ENCODE peak calls at places on chromosome 3, in eight cellular contexts. Q is neural crest cell, I is LNCaP clone FGC, X is astrocyte, T is AG10803, D is H9, M is WTC11, N is upper lobe of right lung. V is an unnamed sample.

GRCh38 chr3:144590854-144591253 is 619.2 kb downstream of the DIPK2A start:
- DNase-seq in Q (no peak), I (no peak), X (peak), T (peak), D (no peak), M (no peak), N (no peak), V (no peak)

GRCh38 chr3:11367116-11367781 is 95.1 kb downstream of the ATG7 start:
- DNase-seq in Q (peak), I (peak), X (no peak), T (peak), D (no peak), M (no peak), N (no peak), V (no peak)

GRCh38 chr3:186624598-186624997 is 11.7 kb downstream of the AHSG start:
- DNase-seq in Q (no peak), I (no peak), X (no peak), T (no peak), D (no peak), M (no peak), N (no peak), V (no peak)

GRCh38 chr3:18440053-18440768 is 15.1 kb upstream of the SATB1 start:
- DNase-seq in Q (no peak), I (no peak), X (peak), T (peak), D (no peak), M (no peak), N (no peak), V (no peak)

GRCh38 chr3:84893211-84893610 is 65.6 kb upstream of the CADM2 start:
- DNase-seq in Q (no peak), I (peak), X (no peak), T (no peak), D (no peak), M (no peak), N (no peak), V (no peak)

GRCh38 chr3:30319713-30320112 is 286.7 kb upstream of the TGFBR2 start:
- DNase-seq in Q (peak), I (peak), X (no peak), T (peak), D (peak), M (peak), N (no peak), V (no peak)

GRCh38 chr3:87145553-87145952 is 81.6 kb upstream of the CHMP2B start:
- DNase-seq in Q (no peak), I (no peak), X (no peak), T (peak), D (peak), M (peak), N (no peak), V (peak)

GRCh38 chr3:99638244-99638948 is at the start of gene COL8A1:
- DNase-seq in Q (no peak), I (no peak), X (peak), T (peak), D (peak), M (peak), N (peak), V (peak)

GRCh38 chr3:30683769-30684168 is 77.4 kb downstream of the TGFBR2 start:
- DNase-seq in Q (no peak), I (no peak), X (no peak), T (no peak), D (no peak), M (no peak), N (no peak), V (no peak)

GRCh38 chr3:38835939-38836338 is 19.9 kb upstream of the SCN10A start:
- DNase-seq in Q (no peak), I (no peak), X (no peak), T (no peak), D (no peak), M (no peak), N (no peak), V (no peak)

GRCh38 chr3:11770105-11770476 is 76.6 kb downstream of the TAMM41 start:
- DNase-seq in Q (no peak), I (no peak), X (no peak), T (no peak), D (no peak), M (peak), N (no peak), V (no peak)

GRCh38 chr3:165455360-165455759 is 259.2 kb upstream of the SLITRK3 start:
- DNase-seq in Q (no peak), I (no peak), X (no peak), T (no peak), D (no peak), M (no peak), N (no peak), V (no peak)

GRCh38 chr3:10653241-10653640 is 147.9 kb upstream of the ATP2B2 start:
- DNase-seq in Q (no peak), I (no peak), X (no peak), T (no peak), D (no peak), M (no peak), N (no peak), V (no peak)

GRCh38 chr3:63977893-63978292 is 45.4 kb downstream of the PSMD6 start:
- DNase-seq in Q (no peak), I (no peak), X (no peak), T (no peak), D (no peak), M (no peak), N (no peak), V (no peak)

GRCh38 chr3:187027531-187027936 is 97.2 kb downstream of the ST6GAL1 start:
- DNase-seq in Q (no peak), I (no peak), X (no peak), T (no peak), D (no peak), M (no peak), N (no peak), V (no peak)

GRCh38 chr3:60154011-60154410 is 1097.2 kb downstream of the FHIT start:
- DNase-seq in Q (no peak), I (no peak), X (peak), T (no peak), D (no peak), M (no peak), N (no peak), V (no peak)

GRCh38 chr3:50542177-50543034 is 25.1 kb downstream of the C3orf18 start:
- DNase-seq in Q (peak), I (no peak), X (peak), T (peak), D (peak), M (peak), N (peak), V (peak)

GRCh38 chr3:76827647-76828273 is 212.1 kb upstream of the ROBO2 start:
- DNase-seq in Q (no peak), I (no peak), X (no peak), T (no peak), D (no peak), M (no peak), N (no peak), V (no peak)

GRCh38 chr3:127391436-127392145 is 103.7 kb upstream of the PRR20G start:
- DNase-seq in Q (no peak), I (no peak), X (no peak), T (no peak), D (peak), M (no peak), N (peak), V (no peak)

GRCh38 chr3:14353486-14353885 is 48.9 kb upstream of the SLC6A6 start:
- DNase-seq in Q (no peak), I (no peak), X (no peak), T (no peak), D (peak), M (no peak), N (no peak), V (no peak)

GRCh38 chr3:69855436-69856162 is 116.3 kb downstream of the MITF start:
- DNase-seq in Q (no peak), I (no peak), X (peak), T (peak), D (no peak), M (no peak), N (no peak), V (no peak)

GRCh38 chr3:123351396-123351945 is 97.4 kb downstream of the ADCY5 start:
- DNase-seq in Q (no peak), I (no peak), X (no peak), T (no peak), D (no peak), M (no peak), N (peak), V (no peak)

GRCh38 chr3:147390589-147391569 is 15.5 kb downstream of the ZIC4 start:
- DNase-seq in Q (no peak), I (no peak), X (no peak), T (no peak), D (no peak), M (peak), N (no peak), V (no peak)

GRCh38 chr3:101070260-101071121 is 77.3 kb upstream of the ABI3BP start:
- DNase-seq in Q (peak), I (peak), X (no peak), T (no peak), D (peak), M (peak), N (peak), V (peak)

GRCh38 chr3:21801631-21802030 is 50.6 kb upstream of the ZNF385D start:
- DNase-seq in Q (no peak), I (no peak), X (no peak), T (no peak), D (no peak), M (no peak), N (no peak), V (no peak)

GRCh38 chr3:98602078-98602678 is 8.8 kb upstream of the CPOX start:
- DNase-seq in Q (peak), I (peak), X (peak), T (peak), D (peak), M (no peak), N (no peak), V (no peak)

GRCh38 chr3:53525765-53526761 is 31.7 kb downstream of the CACNA1D start:
- DNase-seq in Q (no peak), I (no peak), X (peak), T (no peak), D (no peak), M (no peak), N (no peak), V (no peak)

GRCh38 chr3:23455084-23455483 is 252.0 kb downstream of the UBE2E2 start:
- DNase-seq in Q (no peak), I (no peak), X (peak), T (peak), D (no peak), M (no peak), N (no peak), V (no peak)

GRCh38 chr3:20039765-20040475 is at the start of gene KAT2B:
- DNase-seq in Q (peak), I (no peak), X (peak), T (peak), D (peak), M (peak), N (peak), V (peak)

GRCh38 chr3:20035019-20035418 is 5.2 kb upstream of the KAT2B start:
- DNase-seq in Q (no peak), I (no peak), X (no peak), T (no peak), D (no peak), M (no peak), N (no peak), V (no peak)

GRCh38 chr3:20039082-20039764 is 1.0 kb upstream of the KAT2B start:
- DNase-seq in Q (no peak), I (no peak), X (no peak), T (no peak), D (no peak), M (no peak), N (no peak), V (no peak)

GRCh38 chr3:20038679-20039078 is 1.6 kb upstream of the KAT2B start:
- DNase-seq in Q (no peak), I (no peak), X (no peak), T (no peak), D (no peak), M (no peak), N (no peak), V (no peak)

GRCh38 chr3:20037255-20037996 is 2.8 kb upstream of the KAT2B start:
- DNase-seq in Q (no peak), I (no peak), X (no peak), T (no peak), D (no peak), M (no peak), N (no peak), V (no peak)
- TF ChIP-seq CTCF in Q (no peak), I (no peak), X (no peak), T (peak), D (no peak), M (no peak), N (no peak), V (no peak)

GRCh38 chr3:178155521-178155920 is 380.7 kb upstream of the KCNMB2 start:
- DNase-seq in Q (no peak), I (no peak), X (no peak), T (no peak), D (no peak), M (no peak), N (no peak), V (no peak)
- TF ChIP-seq CTCF in Q (no peak), I (no peak), X (no peak), T (no peak), D (peak), M (no peak), N (no peak), V (no peak)

GRCh38 chr3:182384182-182384581 is 409.1 kb upstream of the ATP11B start:
- DNase-seq in Q (no peak), I (no peak), X (peak), T (no peak), D (no peak), M (no peak), N (no peak), V (no peak)
- TF ChIP-seq CTCF in Q (no peak), I (no peak), X (no peak), T (no peak), D (no peak), M (no peak), N (no peak), V (no peak)

DNA sequence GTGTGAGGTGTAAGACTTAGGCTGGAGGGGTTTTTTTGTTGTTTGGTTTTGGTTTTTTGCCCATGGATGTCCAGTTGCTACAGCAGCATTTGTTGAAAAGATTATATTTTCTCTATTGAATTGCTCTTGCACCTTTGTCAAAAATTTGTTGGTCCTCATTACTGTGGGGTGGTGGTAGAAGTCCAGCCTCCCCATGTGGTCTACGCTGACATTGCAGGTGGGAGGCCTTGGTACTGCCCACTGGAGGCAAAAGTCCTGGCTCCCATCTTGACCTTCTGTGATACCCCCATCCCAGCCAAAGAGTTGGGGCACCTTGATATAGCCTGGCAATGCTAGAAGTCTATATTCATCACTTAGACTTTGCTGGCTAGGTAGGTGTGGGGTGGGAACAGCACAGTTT is 5.4 kb upstream of the RAB6B start:
- DNase-seq in Q (no peak), I (no peak), X (no peak), T (no peak), D (no peak), M (no peak), N (no peak), V (no peak)
- TF ChIP-seq CTCF in Q (no peak), I (no peak), X (no peak), T (no peak), D (peak), M (no peak), N (no peak), V (peak)

GRCh38 chr3:93906245-93906644 is 67.5 kb downstream of the PROS1 start:
- DNase-seq in Q (no peak), I (no peak), X (no peak), T (no peak), D (no peak), M (no peak), N (no peak), V (no peak)
- TF ChIP-seq CTCF in Q (no peak), I (peak), X (no peak), T (no peak), D (no peak), M (no peak), N (peak), V (no peak)

GRCh38 chr3:195893916-195894315 is 14.4 kb downstream of the TNK2 start:
- DNase-seq in Q (no peak), I (no peak), X (no peak), T (no peak), D (no peak), M (no peak), N (no peak), V (no peak)

GRCh38 chr3:195896361-195897080 is 11.8 kb downstream of the TNK2 start:
- DNase-seq in Q (no peak), I (no peak), X (peak), T (peak), D (no peak), M (no peak), N (no peak), V (no peak)

GRCh38 chr3:195895900-195896360 is 12.4 kb downstream of the TNK2 start:
- DNase-seq in Q (peak), I (no peak), X (no peak), T (no peak), D (no peak), M (peak), N (peak), V (peak)

GRCh38 chr3:195893516-195893915 is 14.8 kb downstream of the TNK2 start:
- DNase-seq in Q (no peak), I (no peak), X (no peak), T (no peak), D (no peak), M (no peak), N (no peak), V (no peak)

DNA sequence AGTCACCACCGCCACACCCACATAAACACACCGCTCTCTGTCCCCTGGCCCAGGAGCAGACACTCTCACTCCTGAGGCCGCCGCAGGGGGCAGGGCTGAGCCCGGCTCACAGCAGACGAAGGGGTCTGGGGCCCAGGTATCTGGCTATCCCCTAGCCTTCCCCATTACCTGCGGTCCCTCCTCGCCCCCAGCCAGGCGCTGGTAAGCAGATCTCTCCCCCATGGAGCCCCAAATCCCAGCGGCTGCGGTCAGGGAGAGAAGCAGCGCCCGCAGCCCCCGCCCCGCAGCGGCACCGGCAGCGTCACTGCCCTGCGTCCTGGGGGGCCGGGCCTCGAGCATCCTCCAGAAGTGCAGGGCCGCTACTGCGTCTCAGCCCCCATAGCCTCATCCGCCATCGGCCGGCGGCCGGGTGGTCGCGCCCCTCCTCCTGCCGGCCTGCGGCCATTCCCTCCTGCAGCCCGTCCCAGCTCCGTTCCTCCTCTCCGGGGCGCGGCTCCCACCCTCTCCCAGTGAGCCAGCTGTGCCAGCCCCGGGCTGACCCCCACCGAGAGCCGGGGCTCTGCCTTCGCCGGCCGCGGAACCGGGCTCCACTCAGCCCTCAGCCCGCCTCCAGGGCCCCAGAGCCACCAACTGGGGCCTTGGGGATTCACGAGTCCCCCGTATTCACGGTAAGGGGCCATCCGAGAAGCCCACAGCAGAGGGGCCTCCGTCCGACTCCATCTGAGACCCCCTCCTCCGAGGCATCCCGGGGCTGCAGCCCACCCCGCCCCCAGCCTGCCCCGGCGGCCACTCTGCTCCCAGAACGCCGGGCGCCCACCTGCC is 13.1 kb downstream of the TNK2 start:
- DNase-seq in Q (peak), I (no peak), X (no peak), T (peak), D (no peak), M (no peak), N (peak), V (peak)
- TF ChIP-seq CTCF in Q (no peak), I (peak), X (no peak), T (peak), D (no peak), M (no peak), N (no peak), V (peak)

GRCh38 chr3:136861890-136862610 is at the start of gene NCK1:
- DNase-seq in Q (peak), I (peak), X (peak), T (peak), D (peak), M (peak), N (peak), V (peak)
- TF ChIP-seq CTCF in Q (peak), I (no peak), X (no peak), T (peak), D (peak), M (no peak), N (peak), V (no peak)

GRCh38 chr3:52053307-52054304 is 2.8 kb downstream of the DUSP7 start:
- DNase-seq in Q (no peak), I (no peak), X (no peak), T (no peak), D (no peak), M (no peak), N (peak), V (no peak)

GRCh38 chr3:52050571-52050970 is 5.8 kb downstream of the DUSP7 start:
- DNase-seq in Q (no peak), I (no peak), X (no peak), T (no peak), D (no peak), M (no peak), N (no peak), V (no peak)

GRCh38 chr3:52051444-52051843 is 4.9 kb downstream of the DUSP7 start:
- DNase-seq in Q (no peak), I (no peak), X (no peak), T (no peak), D (no peak), M (no peak), N (no peak), V (no peak)

GRCh38 chr3:52054689-52055511 is 1.5 kb downstream of the DUSP7 start:
- DNase-seq in Q (peak), I (no peak), X (no peak), T (peak), D (peak), M (peak), N (no peak), V (peak)

DNA sequence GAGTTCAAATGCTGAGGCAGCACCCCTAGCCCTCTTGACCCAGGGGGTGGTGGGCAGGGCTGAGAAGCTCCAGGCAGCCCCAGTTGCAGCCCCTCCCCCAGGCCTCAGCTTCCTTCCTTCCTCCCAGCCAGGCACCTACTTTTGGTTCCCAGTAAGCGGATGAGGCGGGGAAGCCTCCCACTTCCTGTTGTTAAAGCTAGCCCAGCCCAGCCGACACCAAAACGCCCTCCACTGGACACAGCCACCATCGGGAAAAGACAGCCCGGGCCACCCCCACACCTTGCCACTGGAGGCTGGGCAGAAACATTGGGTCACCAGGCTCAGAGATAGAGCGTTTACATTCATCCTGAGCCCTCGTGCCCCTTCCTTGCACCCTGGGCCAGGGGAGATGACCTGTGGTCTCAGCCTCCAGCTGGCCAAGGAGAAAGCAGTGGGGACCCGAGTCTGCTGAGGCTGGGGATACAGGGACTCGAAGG is 3.5 kb downstream of the DUSP7 start:
- DNase-seq in Q (peak), I (no peak), X (peak), T (peak), D (peak), M (peak), N (peak), V (no peak)
- TF ChIP-seq CTCF in Q (no peak), I (no peak), X (peak), T (peak), D (peak), M (no peak), N (peak), V (no peak)

V was measured in glutamatergic neuron.